ENCODE peak calls at places on chromosomes 7 and 10, in nine cellular contexts. A is body of pancreas, I is A549, Y is endothelial cell of umbilical vein, F is transverse colon, S is esophagus muscularis mucosa, J is prostate gland, H is GM12878, U is ovary. B is an unnamed sample.

GRCh38 chr10:126651461-126651860 is 19.0 kb downstream of the C10orf90 start:
- DNase-seq in A (no peak), I (no peak), Y (no peak), F (no peak), S (no peak), J (no peak), H (no peak), U (no peak), B (no peak)

GRCh38 chr10:115093286-115093775 is at the start of gene ATRNL1:
- DNase-seq in A (peak), I (no peak), Y (no peak), F (peak), S (no peak), J (no peak), H (no peak), U (peak), B (peak)

GRCh38 chr7:56028942-56029630 is 22.2 kb downstream of the PSPH start:
- DNase-seq in A (no peak), I (no peak), Y (no peak), F (no peak), S (no peak), J (no peak), H (no peak), U (no peak), B (no peak)

GRCh38 chr10:90592903-90593302 is 264.9 kb downstream of the HTR7 start:
- DNase-seq in A (peak), I (peak), Y (peak), F (no peak), S (peak), J (no peak), H (peak), U (no peak), B (peak)

GRCh38 chr7:29606287-29606721 is 42.7 kb downstream of the PRR15 start:
- DNase-seq in A (no peak), I (peak), Y (peak), F (peak), S (peak), J (no peak), H (no peak), U (no peak), B (peak)

GRCh38 chr10:98276316-98276715 is 8.3 kb upstream of the LOXL4 start:
- DNase-seq in A (no peak), I (no peak), Y (no peak), F (no peak), S (no peak), J (no peak), H (no peak), U (no peak), B (no peak)

GRCh38 chr10:34999532-34999931 is 90.6 kb downstream of the CUL2 start:
- DNase-seq in A (no peak), I (no peak), Y (no peak), F (no peak), S (no peak), J (no peak), H (no peak), U (no peak), B (no peak)

GRCh38 chr10:55410415-55410885 is 609.4 kb upstream of the PCDH15 start:
- DNase-seq in A (peak), I (no peak), Y (peak), F (peak), S (no peak), J (peak), H (no peak), U (no peak), B (peak)

GRCh38 chr7:46559194-46559576 is 638.1 kb upstream of the IGFBP3 start:
- DNase-seq in A (no peak), I (no peak), Y (no peak), F (no peak), S (no peak), J (no peak), H (no peak), U (no peak), B (no peak)

GRCh38 chr10:125153693-125154490 is 6.5 kb downstream of the CTBP2 start:
- DNase-seq in A (no peak), I (no peak), Y (peak), F (no peak), S (no peak), J (peak), H (no peak), U (no peak), B (no peak)

GRCh38 chr7:42285383-42285824 is 48.4 kb upstream of the GLI3 start:
- DNase-seq in A (no peak), I (no peak), Y (no peak), F (no peak), S (no peak), J (no peak), H (no peak), U (no peak), B (no peak)

GRCh38 chr10:116694253-116694926 is 48.0 kb downstream of the HSPA12A start:
- DNase-seq in A (no peak), I (no peak), Y (no peak), F (no peak), S (no peak), J (no peak), H (no peak), U (no peak), B (no peak)

GRCh38 chr7:30225863-30226361 is 58.5 kb upstream of the ZNRF2 start:
- DNase-seq in A (peak), I (no peak), Y (peak), F (peak), S (peak), J (peak), H (peak), U (peak), B (peak)

GRCh38 chr10:5460468-5461200 is 38.7 kb downstream of the CALML5 start:
- DNase-seq in A (no peak), I (no peak), Y (no peak), F (no peak), S (peak), J (no peak), H (no peak), U (no peak), B (no peak)

GRCh38 chr10:5457741-5458140 is 41.6 kb downstream of the CALML5 start:
- DNase-seq in A (no peak), I (no peak), Y (no peak), F (no peak), S (no peak), J (no peak), H (no peak), U (no peak), B (no peak)

GRCh38 chr10:5458949-5459747 is 40.2 kb downstream of the CALML5 start:
- DNase-seq in A (no peak), I (no peak), Y (no peak), F (no peak), S (no peak), J (no peak), H (no peak), U (no peak), B (no peak)

GRCh38 chr10:5456563-5456962 is 42.8 kb downstream of the CALML5 start:
- DNase-seq in A (no peak), I (no peak), Y (no peak), F (no peak), S (peak), J (no peak), H (no peak), U (no peak), B (no peak)

GRCh38 chr10:5458425-5458824 is 40.9 kb downstream of the CALML5 start:
- DNase-seq in A (no peak), I (no peak), Y (no peak), F (no peak), S (no peak), J (no peak), H (no peak), U (no peak), B (no peak)
- TF ChIP-seq POLR2A in A (no peak), I (no peak), Y (no peak), F (no peak), S (no peak), J (no peak), H (no peak), U (no peak), B (no peak)

GRCh38 chr10:99484626-99485581 is 47.8 kb upstream of the NKX2-3 start:
- DNase-seq in A (no peak), I (peak), Y (no peak), F (no peak), S (no peak), J (no peak), H (no peak), U (no peak), B (no peak)
- TF ChIP-seq CTCF in A (no peak), I (peak), Y (no peak), F (peak), S (no peak), J (no peak), H (no peak), U (no peak), B (no peak)

GRCh38 chr7:100837099-100837836 is 9.9 kb upstream of the EPHB4 start:
- DNase-seq in A (peak), I (peak), Y (peak), F (peak), S (peak), J (peak), H (peak), U (peak), B (peak)
- TF ChIP-seq POLR2A in A (peak), I (peak), Y (peak), F (peak), S (no peak), J (peak), H (peak), U (peak), B (peak)

GRCh38 chr7:732094-732541 is 5.0 kb upstream of the PRKAR1B start:
- DNase-seq in A (peak), I (peak), Y (peak), F (peak), S (no peak), J (peak), H (no peak), U (no peak), B (peak)
- TF ChIP-seq CTCF in A (no peak), I (no peak), Y (peak), F (peak), S (peak), J (no peak), H (no peak), U (no peak), B (peak)

GRCh38 chr10:74901867-74902439 is 75.6 kb downstream of the KAT6B start:
- DNase-seq in A (no peak), I (no peak), Y (no peak), F (no peak), S (no peak), J (no peak), H (no peak), U (no peak), B (no peak)

GRCh38 chr10:74896788-74897527 is 70.6 kb downstream of the KAT6B start:
- DNase-seq in A (no peak), I (no peak), Y (peak), F (no peak), S (no peak), J (no peak), H (no peak), U (no peak), B (no peak)

GRCh38 chr10:74900297-74900696 is 73.9 kb downstream of the KAT6B start:
- DNase-seq in A (no peak), I (no peak), Y (no peak), F (peak), S (no peak), J (no peak), H (peak), U (no peak), B (no peak)

GRCh38 chr10:74901240-74901827 is 74.9 kb downstream of the KAT6B start:
- DNase-seq in A (no peak), I (no peak), Y (no peak), F (no peak), S (no peak), J (no peak), H (no peak), U (no peak), B (no peak)

DNA sequence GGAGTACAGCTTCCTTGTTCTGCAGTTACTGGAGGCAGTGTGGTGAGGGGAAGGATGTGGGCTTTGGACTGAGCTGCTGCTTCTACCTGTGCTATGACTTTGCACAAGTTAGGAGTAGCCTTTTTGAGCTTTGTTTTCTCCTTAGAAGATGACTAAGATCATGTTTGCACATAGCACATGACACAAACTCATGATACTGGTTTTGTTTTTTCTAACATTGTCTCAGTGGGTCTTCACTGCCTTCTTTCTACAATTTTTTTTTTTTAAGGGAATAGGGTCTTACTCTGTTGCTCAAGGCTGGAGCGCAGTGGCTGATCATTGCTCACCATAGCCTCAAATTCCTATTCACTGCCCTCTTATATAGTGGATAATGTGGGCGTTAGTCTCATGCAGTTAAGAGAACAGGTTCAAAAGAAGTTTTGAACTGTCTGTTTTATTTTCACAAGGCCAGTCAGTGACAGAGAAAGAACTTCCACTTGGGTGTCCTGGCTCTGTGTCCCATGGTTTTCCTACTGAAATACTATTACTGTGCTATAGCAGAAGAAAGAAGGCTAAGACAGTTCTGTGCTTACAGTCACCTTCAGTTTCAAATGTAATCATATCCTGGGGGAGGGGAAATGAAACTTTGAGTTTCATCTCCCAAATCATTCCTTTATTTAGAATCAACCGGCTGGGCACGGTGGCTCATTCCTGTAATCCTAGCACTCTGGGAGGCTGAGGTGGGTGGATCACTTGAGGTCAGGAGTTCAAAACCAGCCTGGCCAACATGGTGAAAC is 72.0 kb downstream of the KAT6B start:
- DNase-seq in A (no peak), I (no peak), Y (no peak), F (no peak), S (no peak), J (no peak), H (peak), U (no peak), B (no peak)
- TF ChIP-seq POLR2A in A (no peak), I (no peak), Y (no peak), F (no peak), S (no peak), J (no peak), H (peak), U (no peak), B (no peak)